ENCODE peak calls at places on chromosome 22, in seven cellular contexts. One of them, this sample, is unnamed.

GRCh38 chr22:49398115-49398514 is 429.6 kb downstream of the BRD1 start:
- DNase-seq in stimulated activated CD8-positive, alpha-beta memory T cell treated with anti-CD3 and anti-CD28 coated beads, Interleukin-4, amount 100 ng/mL, for 1 hour: no peak
- DNase-seq in GM03348: no peak
- DNase-seq in tibial artery: no peak
- DNase-seq in nucleus accumbens: no peak
- DNase-seq in fibroblast of pulmonary artery: no peak
- DNase-seq in islet precursor cell: peak
- DNase-seq in this sample: no peak

GRCh38 chr22:37090920-37091688 is 18.4 kb downstream of the TMPRSS6 start:
- DNase-seq in stimulated activated CD8-positive, alpha-beta memory T cell treated with anti-CD3 and anti-CD28 coated beads, Interleukin-4, amount 100 ng/mL, for 1 hour: no peak
- DNase-seq in GM03348: no peak
- DNase-seq in tibial artery: no peak
- DNase-seq in nucleus accumbens: no peak
- DNase-seq in fibroblast of pulmonary artery: no peak
- DNase-seq in islet precursor cell: no peak
- DNase-seq in this sample: no peak

GRCh38 chr22:20404881-20405280 is 10.9 kb downstream of the ZNF74 start:
- DNase-seq in stimulated activated CD8-positive, alpha-beta memory T cell treated with anti-CD3 and anti-CD28 coated beads, Interleukin-4, amount 100 ng/mL, for 1 hour: no peak
- DNase-seq in GM03348: no peak
- DNase-seq in tibial artery: no peak
- DNase-seq in nucleus accumbens: no peak
- DNase-seq in fibroblast of pulmonary artery: no peak
- DNase-seq in islet precursor cell: no peak
- DNase-seq in this sample: no peak

GRCh38 chr22:39360674-39361413 is 11.1 kb downstream of the SYNGR1 start:
- DNase-seq in stimulated activated CD8-positive, alpha-beta memory T cell treated with anti-CD3 and anti-CD28 coated beads, Interleukin-4, amount 100 ng/mL, for 1 hour: no peak
- DNase-seq in GM03348: no peak
- DNase-seq in tibial artery: no peak
- DNase-seq in nucleus accumbens: no peak
- DNase-seq in fibroblast of pulmonary artery: no peak
- DNase-seq in islet precursor cell: peak
- DNase-seq in this sample: no peak

GRCh38 chr22:44309137-44309536 is 3.6 kb downstream of the SHISAL1 start:
- DNase-seq in stimulated activated CD8-positive, alpha-beta memory T cell treated with anti-CD3 and anti-CD28 coated beads, Interleukin-4, amount 100 ng/mL, for 1 hour: no peak
- DNase-seq in GM03348: peak
- DNase-seq in tibial artery: peak
- DNase-seq in nucleus accumbens: peak
- DNase-seq in fibroblast of pulmonary artery: peak
- DNase-seq in islet precursor cell: no peak
- DNase-seq in this sample: no peak

GRCh38 chr22:41766476-41766875 is 34.0 kb upstream of the CCDC134 start:
- DNase-seq in stimulated activated CD8-positive, alpha-beta memory T cell treated with anti-CD3 and anti-CD28 coated beads, Interleukin-4, amount 100 ng/mL, for 1 hour: no peak
- DNase-seq in GM03348: no peak
- DNase-seq in tibial artery: no peak
- DNase-seq in nucleus accumbens: no peak
- DNase-seq in fibroblast of pulmonary artery: no peak
- DNase-seq in islet precursor cell: no peak
- DNase-seq in this sample: no peak

GRCh38 chr22:45629469-45630089 is 42.1 kb upstream of the ATXN10 start:
- DNase-seq in stimulated activated CD8-positive, alpha-beta memory T cell treated with anti-CD3 and anti-CD28 coated beads, Interleukin-4, amount 100 ng/mL, for 1 hour: no peak
- DNase-seq in GM03348: no peak
- DNase-seq in tibial artery: no peak
- DNase-seq in nucleus accumbens: no peak
- DNase-seq in fibroblast of pulmonary artery: no peak
- DNase-seq in islet precursor cell: no peak
- DNase-seq in this sample: no peak

GRCh38 chr22:50227588-50228215 is 17.1 kb downstream of the TUBGCP6 start:
- DNase-seq in stimulated activated CD8-positive, alpha-beta memory T cell treated with anti-CD3 and anti-CD28 coated beads, Interleukin-4, amount 100 ng/mL, for 1 hour: no peak
- DNase-seq in GM03348: no peak
- DNase-seq in tibial artery: no peak
- DNase-seq in nucleus accumbens: no peak
- DNase-seq in fibroblast of pulmonary artery: no peak
- DNase-seq in islet precursor cell: no peak
- DNase-seq in this sample: no peak

GRCh38 chr22:19147193-19147780 is 2.8 kb downstream of the GSC2 start:
- DNase-seq in stimulated activated CD8-positive, alpha-beta memory T cell treated with anti-CD3 and anti-CD28 coated beads, Interleukin-4, amount 100 ng/mL, for 1 hour: no peak
- DNase-seq in GM03348: no peak
- DNase-seq in tibial artery: no peak
- DNase-seq in nucleus accumbens: no peak
- DNase-seq in fibroblast of pulmonary artery: no peak
- DNase-seq in islet precursor cell: no peak
- DNase-seq in this sample: no peak

GRCh38 chr22:26172389-26172990 is 3.2 kb downstream of the SEZ6L start:
- DNase-seq in stimulated activated CD8-positive, alpha-beta memory T cell treated with anti-CD3 and anti-CD28 coated beads, Interleukin-4, amount 100 ng/mL, for 1 hour: no peak
- DNase-seq in GM03348: peak
- DNase-seq in tibial artery: no peak
- DNase-seq in nucleus accumbens: no peak
- DNase-seq in fibroblast of pulmonary artery: peak
- DNase-seq in islet precursor cell: peak
- DNase-seq in this sample: no peak

GRCh38 chr22:50730013-50730891 is 7.8 kb upstream of the ACR start:
- DNase-seq in stimulated activated CD8-positive, alpha-beta memory T cell treated with anti-CD3 and anti-CD28 coated beads, Interleukin-4, amount 100 ng/mL, for 1 hour: no peak
- DNase-seq in GM03348: no peak
- DNase-seq in tibial artery: peak
- DNase-seq in nucleus accumbens: no peak
- DNase-seq in fibroblast of pulmonary artery: no peak
- DNase-seq in islet precursor cell: no peak
- DNase-seq in this sample: no peak

GRCh38 chr22:31250740-31251330 is 38.7 kb downstream of the LIMK2 start:
- DNase-seq in stimulated activated CD8-positive, alpha-beta memory T cell treated with anti-CD3 and anti-CD28 coated beads, Interleukin-4, amount 100 ng/mL, for 1 hour: no peak
- DNase-seq in GM03348: peak
- DNase-seq in tibial artery: no peak
- DNase-seq in nucleus accumbens: no peak
- DNase-seq in fibroblast of pulmonary artery: peak
- DNase-seq in islet precursor cell: no peak
- DNase-seq in this sample: no peak

GRCh38 chr22:47547881-47548630 is 785.6 kb downstream of the TBC1D22A start:
- DNase-seq in stimulated activated CD8-positive, alpha-beta memory T cell treated with anti-CD3 and anti-CD28 coated beads, Interleukin-4, amount 100 ng/mL, for 1 hour: no peak
- DNase-seq in GM03348: no peak
- DNase-seq in tibial artery: no peak
- DNase-seq in nucleus accumbens: no peak
- DNase-seq in fibroblast of pulmonary artery: no peak
- DNase-seq in islet precursor cell: peak
- DNase-seq in this sample: no peak